ENCODE peak calls at places on chromosomes 5 and 9, in ten cellular contexts. D, G, E, R, C, L, M, U, T and Y are unnamed samples.
A peak's percentile ranks its signal among the peaks of the same experiment; 100 is the strongest.

GRCh38 chr5:123474238-123474637 is 37.7 kb upstream of the CSNK1G3 start:
- DNase-seq in D (no peak), G (no peak), E (no peak), R (peak; percentile 33), C (no peak), L (no peak), M (peak; percentile 84), U (no peak), T (no peak), Y (no peak)

GRCh38 chr9:108417726-108418125 is 438.1 kb downstream of the ACTL7B start:
- DNase-seq in D (no peak), G (no peak), E (no peak), R (peak; percentile 65), C (no peak), L (no peak), M (peak; percentile 68), U (no peak), T (no peak), Y (no peak)

GRCh38 chr5:33832904-33833575 is 58.8 kb downstream of the ADAMTS12 start:
- DNase-seq in D (no peak), G (no peak), E (no peak), R (peak; percentile 68), C (no peak), L (no peak), M (peak; percentile 79), U (no peak), T (no peak), Y (no peak)

GRCh38 chr5:55498466-55498865 is 36.3 kb downstream of the PLPP1 start:
- DNase-seq in D (no peak), G (no peak), E (no peak), R (no peak), C (no peak), L (no peak), M (no peak), U (no peak), T (no peak), Y (no peak)

GRCh38 chr5:111929261-111929660 is 172.3 kb upstream of the NREP start:
- DNase-seq in D (no peak), G (no peak), E (no peak), R (no peak), C (no peak), L (no peak), M (peak; percentile 35), U (no peak), T (no peak), Y (no peak)

GRCh38 chr9:136983611-136984314 is 970 bp downstream of the LCNL1 start:
- DNase-seq in D (no peak), G (no peak), E (no peak), R (no peak), C (no peak), L (no peak), M (no peak), U (no peak), T (no peak), Y (no peak)

GRCh38 chr9:127586537-127586936 is 25.5 kb upstream of the STXBP1 start:
- DNase-seq in D (peak; percentile 82), G (peak; percentile 87), E (peak; percentile 71), R (peak; percentile 78), C (peak; percentile 88), L (peak; percentile 82), M (peak; percentile 88), U (peak; percentile 80), T (peak; percentile 78), Y (peak; percentile 80)

GRCh38 chr9:129143461-129143927 is 32.3 kb downstream of the PTPA start:
- DNase-seq in D (peak; percentile 57), G (peak; percentile 99), E (peak; percentile 77), R (peak; percentile 44), C (peak; percentile 82), L (peak; percentile 90), M (peak; percentile 51), U (peak; percentile 84), T (no peak), Y (no peak)

GRCh38 chr9:81620009-81620405 is 69.3 kb downstream of the TLE1 start:
- DNase-seq in D (no peak), G (no peak), E (no peak), R (no peak), C (no peak), L (no peak), M (no peak), U (no peak), T (no peak), Y (no peak)

GRCh38 chr9:81621111-81621510 is 68.2 kb downstream of the TLE1 start:
- DNase-seq in D (no peak), G (no peak), E (no peak), R (no peak), C (no peak), L (no peak), M (no peak), U (no peak), T (no peak), Y (no peak)

GRCh38 chr9:81618923-81619322 is 70.4 kb downstream of the TLE1 start:
- DNase-seq in D (no peak), G (no peak), E (no peak), R (no peak), C (no peak), L (no peak), M (no peak), U (no peak), T (no peak), Y (no peak)

GRCh38 chr9:81621785-81622243 is 67.5 kb downstream of the TLE1 start:
- DNase-seq in D (no peak), G (no peak), E (no peak), R (no peak), C (no peak), L (no peak), M (no peak), U (no peak), T (no peak), Y (no peak)

DNA sequence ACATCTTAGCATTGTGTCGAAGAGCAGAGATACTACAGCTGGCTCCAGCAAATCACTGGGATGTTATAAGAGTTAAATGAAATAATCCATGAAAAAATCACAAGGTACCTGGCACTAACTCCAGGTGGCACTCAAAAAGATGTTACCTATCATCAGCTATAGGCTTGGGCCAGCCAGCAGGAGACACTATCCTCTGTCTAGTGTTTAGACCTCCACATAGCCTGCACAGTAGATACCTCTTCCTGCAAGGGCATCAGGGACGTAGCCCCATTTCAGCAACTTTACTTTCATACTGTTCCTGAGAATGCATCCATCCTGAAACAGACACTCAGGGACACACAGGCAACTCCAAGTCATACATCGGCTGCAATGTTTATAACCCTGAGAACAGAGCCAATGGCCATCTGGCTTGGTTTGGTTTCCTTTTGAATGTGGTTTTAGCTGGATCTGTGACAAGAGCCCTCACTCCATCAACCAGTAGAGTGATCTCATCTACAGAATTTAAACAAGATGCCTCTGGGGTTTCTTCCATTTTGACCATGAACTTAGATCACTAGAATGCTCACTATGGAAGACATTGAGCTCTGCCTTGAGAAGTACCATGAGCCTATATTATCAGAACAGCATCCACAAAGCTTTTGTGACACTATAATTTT is 69.9 kb downstream of the TLE1 start:
- DNase-seq in D (no peak), G (peak; percentile 18), E (no peak), R (peak; percentile 91), C (no peak), L (no peak), M (peak; percentile 91), U (no peak), T (no peak), Y (no peak)
- TF ChIP-seq CTCF in D (no peak), G (no peak), E (no peak), R (no peak), C (no peak), L (no peak), M (peak; percentile 4), U (no peak), T (no peak), Y (no peak)

GRCh38 chr9:471320-471719 is 256.7 kb downstream of the DOCK8 start:
- DNase-seq in D (no peak), G (no peak), E (no peak), R (no peak), C (no peak), L (no peak), M (no peak), U (no peak), T (no peak), Y (no peak)

GRCh38 chr9:470795-471194 is 256.1 kb downstream of the DOCK8 start:
- DNase-seq in D (no peak), G (peak; percentile 34), E (peak; percentile 11), R (no peak), C (no peak), L (no peak), M (peak; percentile 3), U (no peak), T (no peak), Y (no peak)

GRCh38 chr9:468766-469496 is 254.3 kb downstream of the DOCK8 start:
- DNase-seq in D (no peak), G (peak; percentile 59), E (peak; percentile 39), R (no peak), C (no peak), L (no peak), M (no peak), U (no peak), T (peak; percentile 34), Y (no peak)

GRCh38 chr9:469672-470040 is 255.0 kb downstream of the DOCK8 start:
- DNase-seq in D (no peak), G (no peak), E (peak; percentile 86), R (no peak), C (no peak), L (peak; percentile 32), M (no peak), U (peak; percentile 88), T (peak; percentile 37), Y (no peak)

GRCh38 chr9:470041-470781 is 255.5 kb downstream of the DOCK8 start:
- DNase-seq in D (peak; percentile 82), G (peak; percentile 83), E (peak; percentile 91), R (peak; percentile 64), C (peak; percentile 81), L (peak; percentile 92), M (peak; percentile 74), U (peak; percentile 94), T (peak; percentile 94), Y (peak; percentile 92)
- TF ChIP-seq CTCF in D (no peak), G (no peak), E (no peak), R (no peak), C (no peak), L (no peak), M (no peak), U (no peak), T (no peak), Y (no peak)

GRCh38 chr9:130174920-130175321 is 2.7 kb downstream of the NCS1 start:
- DNase-seq in D (no peak), G (no peak), E (no peak), R (no peak), C (no peak), L (no peak), M (no peak), U (no peak), T (no peak), Y (no peak)

GRCh38 chr9:130174025-130174424 is 1.8 kb downstream of the NCS1 start:
- DNase-seq in D (no peak), G (no peak), E (no peak), R (no peak), C (no peak), L (no peak), M (no peak), U (no peak), T (no peak), Y (no peak)

GRCh38 chr9:130172161-130172857 is at the start of gene NCS1:
- DNase-seq in D (peak; percentile 65), G (peak; percentile 76), E (no peak), R (peak; percentile 65), C (peak; percentile 66), L (peak; percentile 79), M (peak; percentile 91), U (no peak), T (peak; percentile 67), Y (peak; percentile 81)

GRCh38 chr9:130172858-130173461 is 756 bp downstream of the NCS1 start:
- DNase-seq in D (no peak), G (no peak), E (no peak), R (no peak), C (no peak), L (no peak), M (peak; percentile 67), U (no peak), T (no peak), Y (no peak)

GRCh38 chr9:130173462-130173876 is 1.3 kb downstream of the NCS1 start:
- DNase-seq in D (no peak), G (peak; percentile 28), E (no peak), R (no peak), C (no peak), L (no peak), M (peak; percentile 65), U (no peak), T (no peak), Y (no peak)
- TF ChIP-seq CTCF in D (no peak), G (no peak), E (no peak), R (no peak), C (no peak), L (no peak), M (no peak), U (no peak), T (no peak), Y (no peak)

GRCh38 chr9:83596899-83597504 is 25.9 kb upstream of the IDNK start:
- DNase-seq in D (no peak), G (peak; percentile 38), E (peak; percentile 42), R (no peak), C (no peak), L (no peak), M (peak; percentile 53), U (no peak), T (peak; percentile 68), Y (no peak)
- TF ChIP-seq CTCF in D (peak; percentile 12), G (peak; percentile 66), E (peak; percentile 91), R (peak; percentile 58), C (peak; percentile 83), L (peak; percentile 66), M (peak; percentile 54), U (peak; percentile 47), T (peak; percentile 69), Y (peak; percentile 84)